ENCODE peak calls at places on chromosomes 3 and 15, in ten cellular contexts. E, Y, Q, T, X, F, S, W, G and J are unnamed samples.

GRCh38 chr3:183629546-183630301 is 5.7 kb upstream of the KLHL24 start:
- DNase-seq in S (peak; percentile 71), W (no peak), T (no peak), Y (no peak), E (no peak), F (no peak), Q (peak; percentile 61), G (no peak), X (no peak), J (no peak)

GRCh38 chr3:58526124-58526957 is 10.6 kb downstream of the ACOX2 start:
- DNase-seq in G (no peak), W (no peak), S (no peak), F (peak; percentile 92), Y (no peak), Q (peak; percentile 94), E (peak; percentile 97), T (no peak), X (no peak), J (no peak)

GRCh38 chr15:39301589-39301999 is 279.3 kb upstream of the THBS1 start:
- DNase-seq in F (no peak), G (no peak), S (no peak), Y (no peak), W (no peak), X (no peak), Q (peak; percentile 75), T (no peak), E (peak; percentile 65), J (no peak)

GRCh38 chr15:66292261-66293084 is 895 bp upstream of the DIS3L start:
- DNase-seq in T (no peak), E (no peak), W (no peak), Y (no peak), X (no peak), G (no peak), S (no peak), Q (no peak), F (no peak), J (no peak)

GRCh38 chr3:197878427-197878826 is 71.6 kb upstream of the RPL35A start:
- DNase-seq in S (peak; percentile 66), Y (no peak), T (no peak), W (peak; percentile 50), G (no peak), Q (no peak), E (no peak), F (no peak), X (no peak), J (peak; percentile 93)

GRCh38 chr15:93088200-93088980 is 621 bp downstream of the RGMA start:
- DNase-seq in X (peak; percentile 83), W (peak; percentile 53), S (no peak), F (no peak), G (no peak), E (peak; percentile 30), Q (peak; percentile 15), Y (no peak), T (peak; percentile 61), J (peak; percentile 33)

GRCh38 chr3:109910772-109911171 is 573.4 kb upstream of the DPPA4 start:
- DNase-seq in W (no peak), T (no peak), E (no peak), S (no peak), F (no peak), Q (no peak), G (no peak), Y (no peak), X (no peak), J (no peak)

GRCh38 chr15:87369269-87369668 is 887.3 kb downstream of the NTRK3 start:
- DNase-seq in E (peak; percentile 67), G (no peak), Q (peak; percentile 88), S (no peak), F (peak; percentile 94), T (no peak), W (no peak), X (no peak), Y (no peak), J (no peak)

GRCh38 chr3:93843981-93844380 is 129.7 kb downstream of the PROS1 start:
- DNase-seq in Q (peak; percentile 89), Y (no peak), X (no peak), S (no peak), E (peak; percentile 86), F (peak; percentile 77), G (no peak), W (no peak), T (no peak), J (no peak)

GRCh38 chr15:37907136-37907535 is 27.3 kb upstream of the TMCO5A start:
- DNase-seq in T (no peak), X (no peak), W (no peak), Q (peak; percentile 37), F (peak; percentile 17), E (peak; percentile 39), Y (no peak), S (no peak), G (no peak), J (no peak)

GRCh38 chr3:177441281-177441812 is 244.1 kb upstream of the TBL1XR1 start:
- DNase-seq in G (no peak), S (no peak), E (no peak), W (no peak), Y (no peak), T (no peak), F (no peak), X (no peak), Q (no peak), J (no peak)

GRCh38 chr3:14846481-14846880 is 27.7 kb downstream of the FGD5 start:
- DNase-seq in G (no peak), F (no peak), W (no peak), E (no peak), Q (no peak), S (no peak), T (no peak), X (no peak), Y (no peak), J (no peak)

DNA sequence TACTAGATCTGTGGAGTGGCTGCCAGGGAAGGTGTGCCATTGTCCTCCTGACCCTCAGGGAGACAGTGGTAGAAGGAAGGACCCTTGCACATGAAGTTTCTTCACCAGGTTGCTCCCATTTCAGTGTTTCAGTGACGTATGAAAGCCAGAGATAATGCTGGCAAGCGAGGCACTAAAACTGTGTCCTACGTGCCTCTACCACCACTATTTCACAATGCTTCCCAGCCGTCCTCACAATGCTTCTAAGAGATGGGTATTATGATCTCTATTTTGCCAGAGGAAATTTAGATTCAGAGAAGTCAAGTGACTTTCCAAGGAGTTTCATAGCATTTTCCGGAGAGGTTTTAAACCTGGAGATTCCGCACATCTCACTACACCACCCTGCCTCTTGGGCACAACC is 28.0 kb upstream of the RNF7 start:
- DNase-seq in W (no peak), F (no peak), X (no peak), G (no peak), Y (no peak), E (no peak), Q (no peak), T (no peak), S (no peak), J (no peak)
- TF ChIP-seq CTCF in W (no peak), F (no peak), X (no peak), G (no peak), Y (no peak), E (no peak), Q (no peak), T (no peak), S (no peak), J (no peak)

GRCh38 chr3:188387921-188388320 is 234.0 kb downstream of the LPP start:
- DNase-seq in G (no peak), S (no peak), Q (no peak), W (no peak), X (no peak), Y (no peak), T (no peak), E (no peak), F (no peak), J (no peak)

GRCh38 chr3:188390347-188390718 is 236.4 kb downstream of the LPP start:
- DNase-seq in X (no peak), G (no peak), T (no peak), Q (no peak), E (no peak), F (no peak), W (no peak), Y (no peak), S (no peak), J (no peak)

GRCh38 chr3:188389711-188390346 is 235.9 kb downstream of the LPP start:
- DNase-seq in Y (peak; percentile 56), X (no peak), Q (no peak), F (no peak), G (peak; percentile 29), W (peak; percentile 46), T (no peak), S (no peak), E (peak; percentile 48), J (peak; percentile 85)

GRCh38 chr3:188391597-188391996 is 237.6 kb downstream of the LPP start:
- DNase-seq in S (no peak), T (no peak), W (no peak), G (no peak), Y (no peak), Q (no peak), X (no peak), E (no peak), F (no peak), J (no peak)

GRCh38 chr3:188390775-188391443 is 237.0 kb downstream of the LPP start:
- DNase-seq in F (no peak), T (no peak), S (no peak), X (no peak), Y (no peak), Q (no peak), G (no peak), E (no peak), W (no peak), J (no peak)
- TF ChIP-seq CTCF in F (no peak), T (no peak), S (no peak), X (no peak), Y (no peak), Q (no peak), G (no peak), E (no peak), W (no peak), J (no peak)

DNA sequence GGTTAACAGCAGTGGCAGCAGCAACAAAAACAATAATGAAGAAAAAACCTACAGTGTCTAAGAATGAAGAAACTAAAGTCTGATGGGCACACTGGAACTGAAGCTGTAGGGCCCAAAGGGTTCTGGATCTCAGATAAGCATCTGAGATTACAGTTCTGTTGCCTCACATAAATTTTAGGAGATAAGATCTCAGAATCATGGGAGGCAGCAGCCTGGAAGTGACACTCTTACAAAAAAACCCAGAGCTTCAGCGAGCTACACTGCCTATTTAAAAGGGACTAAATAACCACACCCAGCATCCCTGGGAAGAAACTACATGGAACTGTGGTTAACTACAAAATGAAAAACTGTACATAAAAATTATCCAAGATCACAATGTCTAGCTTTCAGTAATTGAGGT is 61.2 kb downstream of the PLD1 start:
- DNase-seq in S (no peak), E (no peak), T (no peak), W (no peak), Q (no peak), X (no peak), G (no peak), Y (no peak), F (no peak), J (no peak)
- TF ChIP-seq CTCF in S (no peak), E (no peak), T (no peak), W (no peak), Q (no peak), X (no peak), G (no peak), Y (no peak), F (no peak), J (no peak)

GRCh38 chr3:7630925-7631324 is 770.0 kb downstream of the GRM7 start:
- DNase-seq in W (no peak), Q (peak; percentile 77), E (peak; percentile 0), Y (peak; percentile 25), X (peak; percentile 79), F (peak; percentile 79), S (peak; percentile 48), G (no peak), T (no peak), J (no peak)
- TF ChIP-seq CTCF in W (no peak), Q (peak; percentile 20), E (no peak), Y (no peak), X (no peak), F (peak; percentile 11), S (no peak), G (no peak), T (no peak), J (no peak)